ENCODE peak calls at places on chromosomes 12 and 14, in six cellular contexts. One of them, this sample, is unnamed.

GRCh38 chr12:112183591-112184021 is 58.2 kb downstream of the TRAFD1 start:
- DNase-seq in PC-3: no peak
- DNase-seq in fibroblast of lung: no peak
- DNase-seq in K562: no peak
- DNase-seq in naive thymus-derived CD4-positive, alpha-beta T cell: no peak
- DNase-seq in CD8-positive, alpha-beta memory T cell: no peak
- DNase-seq in this sample: no peak

GRCh38 chr14:63727231-63727735 is 582 bp downstream of the SGPP1 start:
- DNase-seq in PC-3: peak; percentile 15
- DNase-seq in fibroblast of lung: peak; percentile 42
- DNase-seq in K562: peak; percentile 5
- DNase-seq in naive thymus-derived CD4-positive, alpha-beta T cell: no peak
- DNase-seq in CD8-positive, alpha-beta memory T cell: peak; percentile 1
- DNase-seq in this sample: peak; percentile 55

GRCh38 chr12:12384601-12385321 is 27.9 kb downstream of the BORCS5 start:
- DNase-seq in PC-3: no peak
- DNase-seq in fibroblast of lung: no peak
- DNase-seq in K562: peak; percentile 20
- DNase-seq in naive thymus-derived CD4-positive, alpha-beta T cell: no peak
- DNase-seq in CD8-positive, alpha-beta memory T cell: peak; percentile 33
- DNase-seq in this sample: peak; percentile 84

GRCh38 chr12:97642906-97643305 is 180.3 kb downstream of the RMST start:
- DNase-seq in PC-3: no peak
- DNase-seq in fibroblast of lung: no peak
- DNase-seq in K562: no peak
- DNase-seq in naive thymus-derived CD4-positive, alpha-beta T cell: no peak
- DNase-seq in CD8-positive, alpha-beta memory T cell: no peak
- DNase-seq in this sample: no peak

GRCh38 chr14:93230539-93230938 is 23.5 kb downstream of the UBR7 start:
- DNase-seq in PC-3: no peak
- DNase-seq in fibroblast of lung: no peak
- DNase-seq in K562: no peak
- DNase-seq in naive thymus-derived CD4-positive, alpha-beta T cell: no peak
- DNase-seq in CD8-positive, alpha-beta memory T cell: no peak
- DNase-seq in this sample: no peak

GRCh38 chr12:26786491-26787124 is 46.4 kb downstream of the ITPR2 start:
- DNase-seq in PC-3: no peak
- DNase-seq in fibroblast of lung: no peak
- DNase-seq in K562: no peak
- DNase-seq in naive thymus-derived CD4-positive, alpha-beta T cell: no peak
- DNase-seq in CD8-positive, alpha-beta memory T cell: no peak
- DNase-seq in this sample: no peak

GRCh38 chr12:132313182-132313581 is 16.2 kb downstream of the GALNT9 start:
- DNase-seq in PC-3: no peak
- DNase-seq in fibroblast of lung: no peak
- DNase-seq in K562: no peak
- DNase-seq in naive thymus-derived CD4-positive, alpha-beta T cell: no peak
- DNase-seq in CD8-positive, alpha-beta memory T cell: no peak
- DNase-seq in this sample: no peak

GRCh38 chr14:66284346-66284745 is 201.8 kb upstream of the CCDC196 start:
- DNase-seq in PC-3: peak; percentile 76
- DNase-seq in fibroblast of lung: no peak
- DNase-seq in K562: no peak
- DNase-seq in naive thymus-derived CD4-positive, alpha-beta T cell: no peak
- DNase-seq in CD8-positive, alpha-beta memory T cell: no peak
- DNase-seq in this sample: no peak

GRCh38 chr12:53004178-53004577 is 2.1 kb upstream of the EIF4B start:
- DNase-seq in PC-3: peak; percentile 66
- DNase-seq in fibroblast of lung: peak; percentile 11
- DNase-seq in K562: no peak
- DNase-seq in naive thymus-derived CD4-positive, alpha-beta T cell: no peak
- DNase-seq in CD8-positive, alpha-beta memory T cell: no peak
- DNase-seq in this sample: peak; percentile 56

GRCh38 chr12:95736631-95737030 is 53.9 kb downstream of the NTN4 start:
- DNase-seq in PC-3: no peak
- DNase-seq in fibroblast of lung: peak; percentile 21
- DNase-seq in K562: no peak
- DNase-seq in naive thymus-derived CD4-positive, alpha-beta T cell: no peak
- DNase-seq in CD8-positive, alpha-beta memory T cell: no peak
- DNase-seq in this sample: no peak

GRCh38 chr14:100348779-100349708 is 25.9 kb downstream of the SLC25A47 start:
- DNase-seq in PC-3: no peak
- DNase-seq in fibroblast of lung: no peak
- DNase-seq in K562: no peak
- DNase-seq in naive thymus-derived CD4-positive, alpha-beta T cell: no peak
- DNase-seq in CD8-positive, alpha-beta memory T cell: no peak
- DNase-seq in this sample: no peak

DNA sequence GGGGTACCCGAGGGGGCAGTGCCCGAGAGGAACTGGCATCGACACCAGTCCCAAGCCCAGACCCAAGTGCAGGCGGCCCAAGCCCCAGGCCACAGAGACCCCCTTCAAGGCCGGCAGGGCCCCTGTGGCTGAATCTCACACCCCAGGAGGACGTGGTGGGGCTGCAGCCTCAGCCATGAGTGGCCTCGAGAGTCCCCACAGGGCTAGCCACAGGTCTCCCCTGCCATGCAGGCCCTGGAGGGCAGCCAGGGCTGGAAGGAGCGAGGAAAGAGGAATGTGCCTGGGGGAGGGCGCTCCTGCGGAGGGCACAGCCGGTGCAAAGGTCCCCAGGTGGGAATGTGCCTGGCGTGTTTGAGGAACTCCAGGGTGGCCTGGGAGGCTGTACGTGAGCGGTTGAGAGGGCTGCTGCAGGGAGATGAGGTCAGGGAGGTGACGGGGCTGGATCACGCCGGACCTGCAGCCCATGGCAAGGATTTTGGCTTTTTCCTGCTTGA is 86.1 kb downstream of the NCOR2 start:
- DNase-seq in PC-3: peak; percentile 21
- DNase-seq in fibroblast of lung: no peak
- DNase-seq in K562: no peak
- DNase-seq in naive thymus-derived CD4-positive, alpha-beta T cell: no peak
- DNase-seq in CD8-positive, alpha-beta memory T cell: no peak
- DNase-seq in this sample: peak; percentile 67
- H3K36me3 ChIP-seq in PC-3: peaks cover 7% of the 10 kb centered on the region
- H3K36me3 ChIP-seq in fibroblast of lung: peaks cover 2% of the 10 kb centered on the region
- H3K36me3 ChIP-seq in K562: peaks cover 63% of the 10 kb centered on the region
- H3K36me3 ChIP-seq in naive thymus-derived CD4-positive, alpha-beta T cell: peaks cover 87% of the 10 kb centered on the region
- H3K36me3 ChIP-seq in CD8-positive, alpha-beta memory T cell: no peaks in the 10 kb centered on the region
- H3K36me3 ChIP-seq in this sample: peaks cover 1% of the 10 kb centered on the region

GRCh38 chr12:122352394-122352793 is 70.1 kb downstream of the CLIP1 start:
- DNase-seq in PC-3: no peak
- DNase-seq in fibroblast of lung: no peak
- DNase-seq in K562: no peak
- DNase-seq in naive thymus-derived CD4-positive, alpha-beta T cell: no peak
- DNase-seq in CD8-positive, alpha-beta memory T cell: no peak
- DNase-seq in this sample: no peak
- H3K36me3 ChIP-seq in PC-3: peaks cover 51% of the 10 kb centered on the region
- H3K36me3 ChIP-seq in fibroblast of lung: peaks cover 19% of the 10 kb centered on the region
- H3K36me3 ChIP-seq in K562: peaks cover 44% of the 10 kb centered on the region
- H3K36me3 ChIP-seq in naive thymus-derived CD4-positive, alpha-beta T cell: peaks cover 56% of the 10 kb centered on the region
- H3K36me3 ChIP-seq in CD8-positive, alpha-beta memory T cell: peaks cover 18% of the 10 kb centered on the region
- H3K36me3 ChIP-seq in this sample: peaks cover 3% of the 10 kb centered on the region

GRCh38 chr12:119730381-119730780 is 62.4 kb downstream of the PRKAB1 start:
- DNase-seq in PC-3: no peak
- DNase-seq in fibroblast of lung: no peak
- DNase-seq in K562: no peak
- DNase-seq in naive thymus-derived CD4-positive, alpha-beta T cell: no peak
- DNase-seq in CD8-positive, alpha-beta memory T cell: no peak
- DNase-seq in this sample: no peak

GRCh38 chr12:119727600-119728436 is 59.9 kb downstream of the PRKAB1 start:
- DNase-seq in PC-3: no peak
- DNase-seq in fibroblast of lung: no peak
- DNase-seq in K562: no peak
- DNase-seq in naive thymus-derived CD4-positive, alpha-beta T cell: no peak
- DNase-seq in CD8-positive, alpha-beta memory T cell: no peak
- DNase-seq in this sample: no peak

GRCh38 chr12:119729871-119730270 is 61.9 kb downstream of the PRKAB1 start:
- DNase-seq in PC-3: no peak
- DNase-seq in fibroblast of lung: no peak
- DNase-seq in K562: no peak
- DNase-seq in naive thymus-derived CD4-positive, alpha-beta T cell: no peak
- DNase-seq in CD8-positive, alpha-beta memory T cell: no peak
- DNase-seq in this sample: no peak

GRCh38 chr12:119725523-119725922 is 57.6 kb downstream of the PRKAB1 start:
- DNase-seq in PC-3: no peak
- DNase-seq in fibroblast of lung: peak; percentile 8
- DNase-seq in K562: no peak
- DNase-seq in naive thymus-derived CD4-positive, alpha-beta T cell: no peak
- DNase-seq in CD8-positive, alpha-beta memory T cell: no peak
- DNase-seq in this sample: no peak

DNA sequence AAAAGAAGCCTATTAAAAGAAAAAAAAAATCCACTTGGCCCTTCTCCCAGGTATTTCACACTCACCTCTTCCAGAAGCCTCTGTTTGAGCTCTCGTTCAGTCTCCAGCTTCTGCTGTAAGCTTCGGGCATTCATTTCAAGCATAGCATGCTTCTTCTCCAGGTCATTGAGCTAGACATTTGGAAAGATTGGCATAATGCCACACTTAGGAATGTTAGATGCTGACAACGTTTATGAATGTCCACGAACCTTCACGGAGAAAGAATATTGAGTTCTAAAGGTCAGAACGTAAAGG is 60.5 kb downstream of the PRKAB1 start:
- DNase-seq in PC-3: no peak
- DNase-seq in fibroblast of lung: no peak
- DNase-seq in K562: no peak
- DNase-seq in naive thymus-derived CD4-positive, alpha-beta T cell: no peak
- DNase-seq in CD8-positive, alpha-beta memory T cell: no peak
- DNase-seq in this sample: no peak
- H3K36me3 ChIP-seq in PC-3: peaks cover 23% of the 10 kb centered on the region
- H3K36me3 ChIP-seq in fibroblast of lung: no peaks in the 10 kb centered on the region
- H3K36me3 ChIP-seq in K562: peaks cover 51% of the 10 kb centered on the region
- H3K36me3 ChIP-seq in naive thymus-derived CD4-positive, alpha-beta T cell: no peaks in the 10 kb centered on the region
- H3K36me3 ChIP-seq in CD8-positive, alpha-beta memory T cell: no peaks in the 10 kb centered on the region
- H3K36me3 ChIP-seq in this sample: no peaks in the 10 kb centered on the region

GRCh38 chr12:121831571-121832235 is 27.0 kb downstream of the HPD start:
- DNase-seq in PC-3: no peak
- DNase-seq in fibroblast of lung: no peak
- DNase-seq in K562: no peak
- DNase-seq in naive thymus-derived CD4-positive, alpha-beta T cell: no peak
- DNase-seq in CD8-positive, alpha-beta memory T cell: no peak
- DNase-seq in this sample: no peak
- H3K36me3 ChIP-seq in PC-3: peaks cover 33% of the 10 kb centered on the region
- H3K36me3 ChIP-seq in fibroblast of lung: peaks cover 24% of the 10 kb centered on the region
- H3K36me3 ChIP-seq in K562: peaks cover 54% of the 10 kb centered on the region
- H3K36me3 ChIP-seq in naive thymus-derived CD4-positive, alpha-beta T cell: peaks cover 56% of the 10 kb centered on the region
- H3K36me3 ChIP-seq in CD8-positive, alpha-beta memory T cell: peaks cover 33% of the 10 kb centered on the region
- H3K36me3 ChIP-seq in this sample: no peaks in the 10 kb centered on the region

GRCh38 chr12:124856842-124857178 is 6.9 kb downstream of the SCARB1 start:
- DNase-seq in PC-3: no peak
- DNase-seq in fibroblast of lung: no peak
- DNase-seq in K562: no peak
- DNase-seq in naive thymus-derived CD4-positive, alpha-beta T cell: no peak
- DNase-seq in CD8-positive, alpha-beta memory T cell: no peak
- DNase-seq in this sample: no peak
- H3K36me3 ChIP-seq in PC-3: peaks cover 20% of the 10 kb centered on the region
- H3K36me3 ChIP-seq in fibroblast of lung: peaks cover 5% of the 10 kb centered on the region
- H3K36me3 ChIP-seq in K562: peaks cover 90% of the 10 kb centered on the region
- H3K36me3 ChIP-seq in naive thymus-derived CD4-positive, alpha-beta T cell: no peaks in the 10 kb centered on the region
- H3K36me3 ChIP-seq in CD8-positive, alpha-beta memory T cell: no peaks in the 10 kb centered on the region
- H3K36me3 ChIP-seq in this sample: peaks cover 2% of the 10 kb centered on the region

GRCh38 chr12:69388371-69388770 is 28.8 kb downstream of the YEATS4 start:
- DNase-seq in PC-3: peak; percentile 71
- DNase-seq in fibroblast of lung: peak; percentile 85
- DNase-seq in K562: no peak
- DNase-seq in naive thymus-derived CD4-positive, alpha-beta T cell: no peak
- DNase-seq in CD8-positive, alpha-beta memory T cell: no peak
- DNase-seq in this sample: peak; percentile 50
- H3K36me3 ChIP-seq in PC-3: peaks cover 17% of the 10 kb centered on the region
- H3K36me3 ChIP-seq in fibroblast of lung: no peaks in the 10 kb centered on the region
- H3K36me3 ChIP-seq in K562: peaks cover 47% of the 10 kb centered on the region
- H3K36me3 ChIP-seq in naive thymus-derived CD4-positive, alpha-beta T cell: peaks cover 22% of the 10 kb centered on the region
- H3K36me3 ChIP-seq in CD8-positive, alpha-beta memory T cell: no peaks in the 10 kb centered on the region
- H3K36me3 ChIP-seq in this sample: no peaks in the 10 kb centered on the region